ENCODE peak calls at places on chromosomes 4 and X, in ten cellular contexts. J is activated naive CD8-positive, alpha-beta T cell treated with anti-CD3 and anti-CD28 coated beads for 36 hours; U is epithelial cell of esophagus; C is EL; P is HFFc6; B is ELF-1; A is T1000; L is ureter; M is cardiac fibroblast; G is left colon. Y is an unnamed sample.

GRCh38 chr4:20982544-20982943 is 282.3 kb downstream of the PACRGL start:
- DNase-seq in J (no peak), U (no peak), C (no peak), P (no peak), B (no peak), A (no peak), L (no peak), M (no peak), G (no peak), Y (no peak)

GRCh38 chrX:1824855-1825254 is 210.0 kb downstream of the ASMT start:
- DNase-seq in J (no peak), U (no peak), C (no peak), P (no peak), B (no peak), A (no peak), L (no peak), M (no peak), G (no peak), Y (no peak)

GRCh38 chr4:138655970-138656369 is 359.6 kb upstream of the NOCT start:
- DNase-seq in J (no peak), U (no peak), C (no peak), P (no peak), B (no peak), A (no peak), L (no peak), M (no peak), G (no peak), Y (no peak)

GRCh38 chr4:142708231-142708630 is 137.9 kb downstream of the INPP4B start:
- DNase-seq in J (no peak), U (no peak), C (no peak), P (no peak), B (peak; percentile 74), A (no peak), L (no peak), M (no peak), G (no peak), Y (no peak)

GRCh38 chrX:132505116-132505515 is 16.3 kb upstream of the MBNL3 start:
- DNase-seq in J (no peak), U (no peak), C (no peak), P (no peak), B (no peak), A (no peak), L (no peak), M (no peak), G (no peak), Y (no peak)

GRCh38 chr4:134544303-134544761 is 342.7 kb upstream of the PABPC4L start:
- DNase-seq in J (no peak), U (peak; percentile 9), C (peak; percentile 69), P (peak; percentile 96), B (no peak), A (peak; percentile 12), L (no peak), M (no peak), G (no peak), Y (no peak)

GRCh38 chr4:184503869-184504300 is 29.5 kb upstream of the IRF2 start:
- DNase-seq in J (no peak), U (peak; percentile 55), C (peak; percentile 65), P (peak; percentile 44), B (no peak), A (no peak), L (no peak), M (peak; percentile 31), G (no peak), Y (no peak)

GRCh38 chr4:88195666-88196365 is 37.4 kb upstream of the ABCG2 start:
- DNase-seq in J (no peak), U (no peak), C (no peak), P (no peak), B (peak; percentile 90), A (no peak), L (no peak), M (no peak), G (peak; percentile 57), Y (no peak)

GRCh38 chr4:23631255-23631950 is 258.4 kb downstream of the PPARGC1A start:
- DNase-seq in J (no peak), U (peak; percentile 27), C (no peak), P (no peak), B (no peak), A (no peak), L (no peak), M (no peak), G (peak; percentile 3), Y (no peak)

GRCh38 chr4:168805341-168805740 is 204.7 kb downstream of the CBR4 start:
- DNase-seq in J (no peak), U (no peak), C (no peak), P (no peak), B (no peak), A (no peak), L (no peak), M (no peak), G (no peak), Y (no peak)

GRCh38 chr4:113355550-113356371 is 306.3 kb downstream of the ANK2 start:
- DNase-seq in J (peak; percentile 78), U (peak; percentile 82), C (peak; percentile 90), P (peak; percentile 83), B (peak; percentile 53), A (peak; percentile 82), L (no peak), M (peak; percentile 95), G (no peak), Y (no peak)

GRCh38 chr4:1048781-1049590 is 37.6 kb downstream of the FGFRL1 start:
- DNase-seq in J (no peak), U (no peak), C (no peak), P (no peak), B (no peak), A (no peak), L (peak; percentile 38), M (peak; percentile 68), G (peak; percentile 4), Y (no peak)

GRCh38 chrX:19772306-19772705 is 115.1 kb downstream of the SH3KBP1 start:
- DNase-seq in J (no peak), U (peak; percentile 2), C (peak; percentile 46), P (peak; percentile 13), B (no peak), A (no peak), L (no peak), M (peak; percentile 66), G (no peak), Y (no peak)

GRCh38 chr4:88526221-88526815 is 2.7 kb upstream of the PYURF start:
- DNase-seq in J (no peak), U (peak; percentile 56), C (peak; percentile 31), P (peak; percentile 22), B (no peak), A (no peak), L (no peak), M (peak; percentile 37), G (no peak), Y (no peak)

GRCh38 chr4:127006509-127006908 is 626.2 kb upstream of the INTU start:
- DNase-seq in J (no peak), U (no peak), C (no peak), P (no peak), B (no peak), A (no peak), L (no peak), M (no peak), G (no peak), Y (no peak)

GRCh38 chr4:80239480-80239879 is 27.0 kb upstream of the FGF5 start:
- DNase-seq in J (no peak), U (no peak), C (peak; percentile 75), P (no peak), B (no peak), A (no peak), L (no peak), M (peak; percentile 58), G (no peak), Y (no peak)

GRCh38 chr4:61192392-61192791 is 7.7 kb upstream of the ADGRL3 start:
- DNase-seq in J (no peak), U (no peak), C (no peak), P (no peak), B (no peak), A (no peak), L (no peak), M (no peak), G (no peak), Y (no peak)

GRCh38 chrX:43822015-43822414 is 60.2 kb downstream of the MAOB start:
- DNase-seq in J (no peak), U (peak; percentile 42), C (peak; percentile 1), P (no peak), B (no peak), A (no peak), L (no peak), M (peak; percentile 18), G (no peak), Y (no peak)

GRCh38 chr4:89722517-89722916 is 114.4 kb downstream of the SNCA start:
- DNase-seq in J (no peak), U (no peak), C (no peak), P (no peak), B (no peak), A (no peak), L (no peak), M (no peak), G (no peak), Y (no peak)

GRCh38 chr4:96315815-96316214 is 475.9 kb downstream of the PDHA2 start:
- DNase-seq in J (no peak), U (peak; percentile 17), C (no peak), P (no peak), B (peak; percentile 17), A (no peak), L (no peak), M (peak; percentile 11), G (no peak), Y (no peak)

GRCh38 chrX:40933132-40934078 is 151.8 kb upstream of the USP9X start:
- DNase-seq in J (peak; percentile 24), U (no peak), C (peak; percentile 70), P (peak; percentile 46), B (no peak), A (peak; percentile 8), L (no peak), M (peak; percentile 62), G (no peak), Y (no peak)